ENCODE peak calls at places on chromosome 22, in ten cellular contexts. Z, S, P, A, T, Q, G, F, L and D are unnamed samples.

GRCh38 chr22:26313291-26313690 is 115.8 kb upstream of the ASPHD2 start:
- DNase-seq in Z (no peak), S (no peak), P (no peak), A (no peak), T (no peak), Q (no peak), G (no peak), F (no peak), L (no peak), D (no peak)

GRCh38 chr22:40009953-40010751 is 15.4 kb downstream of the FAM83F start:
- DNase-seq in Z (no peak), S (no peak), P (no peak), A (no peak), T (no peak), Q (no peak), G (peak), F (no peak), L (peak), D (no peak)

GRCh38 chr22:16717699-16718558 is 107.3 kb downstream of the XKR3 start:
- DNase-seq in Z (no peak), S (no peak), P (no peak), A (no peak), T (no peak), Q (no peak), G (no peak), F (no peak), L (no peak), D (no peak)

GRCh38 chr22:37184380-37184755 is 3.7 kb downstream of the C1QTNF6 start:
- DNase-seq in Z (no peak), S (no peak), P (no peak), A (no peak), T (no peak), Q (no peak), G (no peak), F (no peak), L (peak), D (no peak)

GRCh38 chr22:39935116-39935515 is 25.1 kb upstream of the TMA7B start:
- DNase-seq in Z (no peak), S (no peak), P (no peak), A (no peak), T (no peak), Q (no peak), G (no peak), F (no peak), L (no peak), D (no peak)

GRCh38 chr22:38233427-38233826 is 31.6 kb downstream of the MAFF start:
- DNase-seq in Z (no peak), S (peak), P (no peak), A (peak), T (no peak), Q (no peak), G (no peak), F (no peak), L (no peak), D (no peak)

GRCh38 chr22:29702025-29702930 is 17.5 kb upstream of the CABP7 start:
- DNase-seq in Z (no peak), S (peak), P (no peak), A (no peak), T (peak), Q (peak), G (no peak), F (no peak), L (no peak), D (peak)

GRCh38 chr22:40620464-40621046 is 16.0 kb downstream of the MRTFA start:
- DNase-seq in Z (no peak), S (peak), P (no peak), A (peak), T (peak), Q (peak), G (no peak), F (no peak), L (no peak), D (no peak)

GRCh38 chr22:45518580-45518991 is 15.9 kb downstream of the FBLN1 start:
- DNase-seq in Z (no peak), S (peak), P (no peak), A (no peak), T (no peak), Q (no peak), G (no peak), F (peak), L (no peak), D (no peak)

GRCh38 chr22:39292561-39293074 is 26.8 kb downstream of the RPL3 start:
- DNase-seq in Z (no peak), S (peak), P (peak), A (peak), T (peak), Q (peak), G (no peak), F (peak), L (peak), D (peak)

GRCh38 chr22:34736081-34736480 is 329.9 kb upstream of the ISX start:
- DNase-seq in Z (no peak), S (no peak), P (no peak), A (no peak), T (no peak), Q (no peak), G (no peak), F (no peak), L (no peak), D (no peak)

GRCh38 chr22:36470994-36471331 is 10.5 kb downstream of the TXN2 start:
- DNase-seq in Z (no peak), S (peak), P (no peak), A (peak), T (no peak), Q (no peak), G (no peak), F (no peak), L (no peak), D (no peak)

GRCh38 chr22:46577361-46578249 is 40.2 kb upstream of the CELSR1 start:
- DNase-seq in Z (no peak), S (no peak), P (peak), A (no peak), T (no peak), Q (no peak), G (no peak), F (no peak), L (peak), D (no peak)

GRCh38 chr22:36366291-36366708 is 21.5 kb downstream of the MYH9 start:
- DNase-seq in Z (no peak), S (peak), P (no peak), A (peak), T (no peak), Q (no peak), G (no peak), F (no peak), L (no peak), D (no peak)

GRCh38 chr22:45994516-45995404 is 17.8 kb upstream of the WNT7B start:
- DNase-seq in Z (peak), S (peak), P (peak), A (peak), T (peak), Q (peak), G (peak), F (peak), L (peak), D (peak)

GRCh38 chr22:43171019-43171491 is 15.9 kb downstream of the TTLL12 start:
- DNase-seq in Z (no peak), S (no peak), P (no peak), A (no peak), T (no peak), Q (no peak), G (no peak), F (no peak), L (no peak), D (no peak)

GRCh38 chr22:50059185-50059880 is 1.2 kb upstream of the TTLL8 start:
- DNase-seq in Z (no peak), S (peak), P (peak), A (no peak), T (peak), Q (no peak), G (no peak), F (no peak), L (no peak), D (no peak)

GRCh38 chr22:26553056-26553752 is 36.7 kb downstream of the TPST2 start:
- DNase-seq in Z (no peak), S (peak), P (no peak), A (peak), T (peak), Q (peak), G (no peak), F (peak), L (no peak), D (no peak)

GRCh38 chr22:46390652-46391301 is 55.3 kb downstream of the TRMU start:
- DNase-seq in Z (no peak), S (peak), P (no peak), A (peak), T (no peak), Q (peak), G (no peak), F (peak), L (peak), D (peak)

GRCh38 chr22:26182723-26183122 is 13.5 kb downstream of the SEZ6L start:
- DNase-seq in Z (no peak), S (no peak), P (no peak), A (no peak), T (no peak), Q (no peak), G (no peak), F (no peak), L (no peak), D (no peak)

GRCh38 chr22:30204015-30204741 is 42.4 kb downstream of the LIF start:
- DNase-seq in Z (no peak), S (no peak), P (no peak), A (no peak), T (no peak), Q (no peak), G (no peak), F (no peak), L (no peak), D (no peak)

GRCh38 chr22:35230839-35231584 is 26.3 kb upstream of the HMGXB4 start:
- DNase-seq in Z (no peak), S (no peak), P (no peak), A (no peak), T (no peak), Q (peak), G (no peak), F (no peak), L (no peak), D (peak)

GRCh38 chr22:39421691-39422090 is 22.1 kb downstream of the TAB1 start:
- DNase-seq in Z (no peak), S (no peak), P (no peak), A (no peak), T (no peak), Q (no peak), G (no peak), F (no peak), L (peak), D (no peak)

GRCh38 chr22:17580461-17581031 is 17.2 kb downstream of the SLC25A18 start:
- DNase-seq in Z (no peak), S (no peak), P (peak), A (no peak), T (no peak), Q (no peak), G (no peak), F (no peak), L (no peak), D (no peak)

GRCh38 chr22:49906071-49906798 is 12.0 kb downstream of the ALG12 start:
- DNase-seq in Z (no peak), S (no peak), P (no peak), A (no peak), T (no peak), Q (no peak), G (no peak), F (no peak), L (no peak), D (no peak)

GRCh38 chr22:23070418-23071162 is at the start of gene GNAZ:
- DNase-seq in Z (no peak), S (no peak), P (peak), A (no peak), T (no peak), Q (no peak), G (peak), F (no peak), L (peak), D (no peak)
- TF ChIP-seq CTCF in Z (no peak), S (no peak), P (no peak), A (no peak), T (no peak), Q (no peak), G (no peak), F (no peak), L (no peak), D (no peak)

GRCh38 chr22:25141994-25142620 is 57.6 kb upstream of the CRYBB3 start:
- DNase-seq in Z (no peak), S (no peak), P (no peak), A (no peak), T (no peak), Q (no peak), G (no peak), F (no peak), L (no peak), D (no peak)
- TF ChIP-seq CTCF in Z (peak), S (no peak), P (no peak), A (no peak), T (no peak), Q (no peak), G (no peak), F (no peak), L (no peak), D (no peak)

DNA sequence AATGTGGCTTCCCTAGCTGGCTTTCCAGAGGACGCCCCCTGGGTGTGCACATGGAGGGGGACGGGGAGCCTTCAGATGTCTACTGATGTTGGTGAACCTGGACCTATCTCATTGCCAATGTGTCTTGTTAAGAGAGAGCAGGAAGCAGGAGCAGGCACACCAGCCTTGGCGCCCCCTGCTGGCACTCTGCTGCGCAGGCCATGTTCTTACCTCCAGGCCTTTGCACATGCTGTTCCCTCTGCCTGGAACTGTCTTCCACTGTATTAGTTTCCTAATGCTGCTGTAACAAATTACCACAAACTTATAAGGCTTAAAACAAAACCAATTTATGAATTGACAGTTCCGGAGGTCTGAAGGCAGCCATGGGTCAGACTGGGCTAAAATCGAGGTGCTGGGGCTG is 23.6 kb upstream of the MN1 start:
- DNase-seq in Z (no peak), S (peak), P (peak), A (no peak), T (no peak), Q (no peak), G (no peak), F (no peak), L (no peak), D (no peak)
- TF ChIP-seq CTCF in Z (peak), S (peak), P (peak), A (peak), T (peak), Q (peak), G (no peak), F (no peak), L (no peak), D (no peak)

GRCh38 chr22:48893288-48894063 is 934.2 kb downstream of the BRD1 start:
- DNase-seq in Z (no peak), S (no peak), P (no peak), A (no peak), T (no peak), Q (no peak), G (peak), F (no peak), L (peak), D (no peak)

GRCh38 chr22:48895341-48895740 is 932.3 kb downstream of the BRD1 start:
- DNase-seq in Z (no peak), S (no peak), P (no peak), A (no peak), T (no peak), Q (no peak), G (peak), F (no peak), L (peak), D (no peak)

GRCh38 chr22:48892571-48893287 is 934.9 kb downstream of the BRD1 start:
- DNase-seq in Z (no peak), S (no peak), P (no peak), A (no peak), T (no peak), Q (no peak), G (peak), F (no peak), L (no peak), D (no peak)

GRCh38 chr22:48894804-48895250 is 932.8 kb downstream of the BRD1 start:
- DNase-seq in Z (no peak), S (no peak), P (no peak), A (no peak), T (no peak), Q (no peak), G (peak), F (no peak), L (peak), D (no peak)

GRCh38 chr22:48894064-48894671 is 933.5 kb downstream of the BRD1 start:
- DNase-seq in Z (peak), S (no peak), P (peak), A (no peak), T (peak), Q (no peak), G (peak), F (no peak), L (peak), D (no peak)
- TF ChIP-seq CTCF in Z (peak), S (no peak), P (peak), A (no peak), T (no peak), Q (no peak), G (no peak), F (no peak), L (no peak), D (no peak)

DNA sequence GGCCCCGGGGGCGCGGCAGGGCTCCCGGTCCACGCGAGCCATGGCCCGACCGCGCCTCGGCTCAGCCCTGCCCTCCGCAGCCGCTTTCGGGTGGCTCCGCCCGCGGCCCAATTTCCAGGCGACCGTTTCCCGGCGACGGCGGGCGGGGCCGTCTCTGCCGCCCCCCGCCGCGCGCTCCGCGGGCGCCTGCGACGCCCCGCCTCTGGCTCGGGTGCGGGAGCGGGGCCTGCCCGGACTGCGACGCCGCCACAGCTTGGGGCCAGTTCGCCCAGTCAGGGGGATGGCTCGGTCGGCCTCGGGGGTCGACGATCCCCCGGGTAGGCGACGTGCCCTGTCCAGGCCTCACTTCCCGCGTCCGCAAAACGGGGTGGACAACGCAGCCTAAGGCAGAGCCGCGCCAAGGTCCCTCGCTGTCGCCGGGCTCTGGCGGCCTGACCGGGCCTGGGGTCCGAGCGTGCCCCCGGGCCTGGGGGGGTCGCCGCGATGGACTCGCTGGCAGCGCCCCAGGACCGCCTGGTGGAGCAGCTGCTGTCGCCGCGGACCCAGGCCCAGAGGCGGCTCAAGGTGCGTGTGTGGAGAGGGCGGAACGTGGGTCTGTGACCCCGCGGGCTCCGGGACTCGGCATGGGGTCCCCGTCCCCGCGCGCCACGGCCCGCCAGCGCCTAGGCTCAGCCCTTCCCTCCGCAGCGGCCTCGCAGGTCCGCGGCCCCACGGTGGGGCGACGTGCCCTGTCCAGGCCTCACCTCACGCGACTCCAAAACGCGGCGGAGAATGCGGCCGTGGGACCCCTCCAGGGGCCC is 4.2 kb downstream of the SEPTIN5 start:
- DNase-seq in Z (no peak), S (no peak), P (no peak), A (no peak), T (no peak), Q (no peak), G (no peak), F (no peak), L (no peak), D (no peak)
- TF ChIP-seq CTCF in Z (no peak), S (no peak), P (no peak), A (no peak), T (peak), Q (no peak), G (peak), F (no peak), L (no peak), D (no peak)

GRCh38 chr22:24485608-24486007 is 9.5 kb upstream of the UPB1 start:
- DNase-seq in Z (no peak), S (no peak), P (no peak), A (no peak), T (no peak), Q (no peak), G (no peak), F (no peak), L (no peak), D (no peak)
- TF ChIP-seq CTCF in Z (peak), S (no peak), P (no peak), A (no peak), T (peak), Q (no peak), G (peak), F (no peak), L (peak), D (no peak)

DNA sequence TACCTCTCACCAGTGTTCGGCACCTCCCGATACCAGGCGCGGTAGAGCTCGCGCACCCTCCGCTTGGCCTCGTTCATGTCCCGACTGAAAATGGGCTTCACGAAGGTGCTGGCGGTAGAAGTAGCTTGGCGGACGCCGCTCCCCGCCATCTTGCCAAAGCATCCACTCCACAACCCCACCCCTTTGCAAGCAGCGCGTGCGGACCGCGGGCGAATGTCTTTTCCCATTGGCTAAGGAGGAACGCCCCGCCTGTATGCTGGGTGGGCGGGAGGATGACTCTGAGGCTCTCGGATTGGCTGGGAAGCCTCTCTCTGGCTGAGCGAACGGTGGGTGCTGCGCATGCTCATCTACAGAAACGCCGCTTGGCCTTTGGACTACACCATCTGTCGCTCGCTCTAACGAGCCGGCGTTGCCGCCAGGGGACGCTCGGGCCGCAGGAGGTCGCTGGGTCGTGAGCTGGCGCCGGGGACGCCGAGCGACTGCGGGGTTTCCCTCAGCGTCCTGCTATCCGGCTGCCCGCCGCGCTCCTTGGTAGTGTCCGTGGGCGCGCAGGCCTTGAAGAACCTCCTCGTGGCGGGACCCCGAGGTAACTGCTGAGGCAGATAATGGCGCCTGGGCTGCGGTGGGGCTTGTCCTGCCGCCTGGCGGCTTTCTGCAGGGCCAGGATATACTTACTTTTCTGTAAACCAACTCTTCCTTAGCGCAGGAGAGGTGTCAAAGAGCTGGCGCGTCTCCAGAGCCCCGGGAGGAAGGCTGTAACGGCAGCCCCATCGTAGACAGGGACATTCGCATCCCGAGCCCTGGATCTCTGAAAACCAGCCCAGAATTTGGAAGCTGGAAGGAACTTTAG is at the start of gene NDUFA6:
- DNase-seq in Z (peak), S (peak), P (peak), A (peak), T (peak), Q (peak), G (peak), F (peak), L (peak), D (peak)
- TF ChIP-seq CTCF in Z (peak), S (peak), P (peak), A (peak), T (peak), Q (peak), G (peak), F (peak), L (peak), D (peak)